ENCODE peak calls at places on chromosomes 2 and 18, in ten cellular contexts. Z, H, Q, T, D, M, G, W, C and A are unnamed samples.

GRCh38 chr2:107362973-107363372 is 463.7 kb upstream of the RGPD4 start:
- DNase-seq in Z (no peak), H (no peak), Q (no peak), T (no peak), D (no peak), M (no peak), G (no peak), W (no peak), C (no peak), A (no peak)

GRCh38 chr2:75605770-75606535 is 40.6 kb upstream of the MRPL19 start:
- DNase-seq in Z (no peak), H (no peak), Q (no peak), T (no peak), D (no peak), M (no peak), G (no peak), W (peak; percentile 47), C (peak; percentile 57), A (no peak)

GRCh38 chr18:14221689-14222088 is 89.5 kb upstream of the ZNF519 start:
- DNase-seq in Z (no peak), H (no peak), Q (no peak), T (no peak), D (no peak), M (no peak), G (no peak), W (no peak), C (no peak), A (peak; percentile 56)

GRCh38 chr18:27184115-27185024 is 738 bp downstream of the CHST9 start:
- DNase-seq in Z (no peak), H (no peak), Q (no peak), T (no peak), D (no peak), M (no peak), G (no peak), W (peak; percentile 49), C (peak; percentile 83), A (no peak)

GRCh38 chr2:39377226-39377939 is 59.7 kb downstream of the MAP4K3 start:
- DNase-seq in Z (no peak), H (no peak), Q (no peak), T (no peak), D (no peak), M (no peak), G (peak; percentile 44), W (no peak), C (no peak), A (no peak)

GRCh38 chr2:162029287-162029901 is 44.6 kb downstream of the DPP4 start:
- DNase-seq in Z (peak; percentile 16), H (no peak), Q (peak; percentile 50), T (no peak), D (peak; percentile 84), M (no peak), G (no peak), W (no peak), C (no peak), A (peak; percentile 75)

GRCh38 chr18:9535430-9535972 is 60.2 kb downstream of the RALBP1 start:
- DNase-seq in Z (peak; percentile 37), H (no peak), Q (no peak), T (peak; percentile 68), D (peak; percentile 70), M (no peak), G (no peak), W (peak; percentile 7), C (no peak), A (peak; percentile 10)

GRCh38 chr18:40957533-40958070 is 997.4 kb upstream of the PIK3C3 start:
- DNase-seq in Z (no peak), H (no peak), Q (no peak), T (no peak), D (no peak), M (no peak), G (peak; percentile 40), W (peak; percentile 9), C (no peak), A (no peak)

GRCh38 chr18:62400916-62401315 is 75.8 kb downstream of the TNFRSF11A start:
- DNase-seq in Z (no peak), H (no peak), Q (no peak), T (no peak), D (no peak), M (no peak), G (no peak), W (no peak), C (no peak), A (no peak)
- H3K27ac ChIP-seq in Z (no peak overlapping the region), H (no peak overlapping the region), Q (no peak overlapping the region), T (no peak overlapping the region), D (no peak overlapping the region), M (no peak overlapping the region), G (no peak overlapping the region), W (no peak overlapping the region), C (no peak overlapping the region), A (no peak overlapping the region)

GRCh38 chr2:37688771-37689468 is 17.5 kb upstream of the CDC42EP3 start:
- DNase-seq in Z (peak; percentile 56), H (no peak), Q (no peak), T (peak; percentile 30), D (no peak), M (no peak), G (no peak), W (no peak), C (peak; percentile 80), A (no peak)
- H3K27ac ChIP-seq in Z (peak overlapping the region; percentile 83), H (peak overlapping the region; percentile 27), Q (peak overlapping the region; percentile 17), T (no peak overlapping the region), D (no peak overlapping the region), M (no peak overlapping the region), G (no peak overlapping the region), W (no peak overlapping the region), C (no peak overlapping the region), A (no peak overlapping the region)

GRCh38 chr2:237424544-237424943 is 10.6 kb upstream of the COL6A3 start:
- DNase-seq in Z (no peak), H (no peak), Q (no peak), T (no peak), D (no peak), M (no peak), G (peak; percentile 12), W (no peak), C (no peak), A (no peak)

GRCh38 chr2:237418300-237418699 is 4.3 kb upstream of the COL6A3 start:
- DNase-seq in Z (no peak), H (no peak), Q (no peak), T (no peak), D (no peak), M (no peak), G (no peak), W (no peak), C (no peak), A (no peak)

GRCh38 chr2:237422309-237422708 is 8.3 kb upstream of the COL6A3 start:
- DNase-seq in Z (no peak), H (no peak), Q (no peak), T (no peak), D (no peak), M (no peak), G (peak; percentile 11), W (no peak), C (no peak), A (no peak)

GRCh38 chr2:237423891-237424290 is 9.9 kb upstream of the COL6A3 start:
- DNase-seq in Z (no peak), H (no peak), Q (no peak), T (no peak), D (no peak), M (no peak), G (no peak), W (no peak), C (no peak), A (no peak)

GRCh38 chr2:237421542-237422047 is 7.6 kb upstream of the COL6A3 start:
- DNase-seq in Z (peak; percentile 89), H (peak; percentile 72), Q (peak; percentile 80), T (peak; percentile 68), D (peak; percentile 66), M (peak; percentile 83), G (peak; percentile 84), W (peak; percentile 84), C (peak; percentile 95), A (peak; percentile 88)
- H3K27ac ChIP-seq in Z (peak overlapping the region; percentile 85), H (peak overlapping the region; percentile 68), Q (peak overlapping the region; percentile 57), T (no peak overlapping the region), D (no peak overlapping the region), M (no peak overlapping the region), G (no peak overlapping the region), W (no peak overlapping the region), C (no peak overlapping the region), A (no peak overlapping the region)

DNA sequence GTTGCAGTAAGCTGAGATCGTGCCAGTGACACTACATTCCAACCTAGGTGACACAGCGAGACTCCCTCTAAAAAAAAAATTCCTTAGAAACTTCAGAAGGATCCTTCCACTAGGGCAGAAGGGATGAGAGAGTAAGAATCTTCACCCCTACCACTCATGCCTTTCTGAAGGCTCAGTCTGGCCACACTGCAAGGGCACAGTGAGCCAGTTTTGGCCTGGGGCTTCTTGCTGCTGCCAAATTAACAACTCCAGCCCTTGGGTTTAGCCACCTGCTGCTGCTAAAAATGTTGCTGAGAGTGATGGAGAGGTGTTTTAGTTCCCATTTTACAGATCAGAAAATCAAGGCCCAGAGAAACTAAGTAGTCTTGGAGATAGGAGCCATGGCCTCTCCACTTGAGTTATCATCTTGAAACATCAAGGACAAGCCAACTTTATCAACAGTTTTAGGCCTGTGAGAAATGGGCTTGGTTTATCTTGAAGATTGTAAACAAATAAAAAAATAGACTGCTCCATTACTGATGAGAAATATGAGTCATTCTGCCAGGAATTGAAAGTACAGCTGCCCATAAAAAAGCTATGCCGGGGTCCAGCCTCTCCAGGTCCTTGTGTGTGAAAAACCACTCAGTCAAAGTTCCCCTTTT is 31.9 kb upstream of the CASP8 start:
- DNase-seq in Z (no peak), H (no peak), Q (no peak), T (no peak), D (no peak), M (no peak), G (no peak), W (no peak), C (peak; percentile 12), A (no peak)
- H3K27ac ChIP-seq in Z (no peak overlapping the region), H (no peak overlapping the region), Q (peak overlapping the region; percentile 72), T (no peak overlapping the region), D (no peak overlapping the region), M (no peak overlapping the region), G (no peak overlapping the region), W (no peak overlapping the region), C (no peak overlapping the region), A (no peak overlapping the region)

GRCh38 chr2:46471705-46472104 is 7.7 kb upstream of the TMEM247 start:
- DNase-seq in Z (no peak), H (no peak), Q (no peak), T (no peak), D (no peak), M (no peak), G (no peak), W (no peak), C (no peak), A (no peak)

GRCh38 chr2:46471002-46471583 is 8.3 kb upstream of the TMEM247 start:
- DNase-seq in Z (no peak), H (no peak), Q (no peak), T (no peak), D (no peak), M (no peak), G (no peak), W (no peak), C (no peak), A (no peak)

GRCh38 chr2:46470114-46470628 is 9.2 kb upstream of the TMEM247 start:
- DNase-seq in Z (no peak), H (no peak), Q (no peak), T (no peak), D (no peak), M (no peak), G (no peak), W (no peak), C (peak; percentile 28), A (no peak)

DNA sequence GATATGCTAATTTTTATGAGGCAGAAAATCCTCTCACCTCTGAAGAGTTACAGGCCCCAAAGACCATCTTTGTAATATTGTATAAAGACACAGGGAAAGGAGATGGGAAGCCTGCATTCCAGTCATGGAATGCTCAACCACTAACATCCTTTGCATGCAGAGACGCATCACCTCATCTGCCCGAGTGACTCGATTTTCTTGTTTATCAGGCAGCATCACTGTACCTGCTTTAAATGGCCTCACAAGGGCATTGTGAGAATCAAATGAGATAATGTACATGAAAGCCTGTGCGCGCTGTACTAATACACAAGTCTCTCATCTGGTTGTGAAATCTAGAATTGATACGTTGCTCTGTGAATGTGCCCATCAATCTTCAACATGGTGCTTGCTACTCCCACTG is 10.2 kb upstream of the TMEM247 start:
- DNase-seq in Z (no peak), H (no peak), Q (no peak), T (no peak), D (no peak), M (no peak), G (no peak), W (no peak), C (peak; percentile 19), A (no peak)
- H3K27ac ChIP-seq in Z (no peak overlapping the region), H (peak overlapping the region; percentile 37), Q (no peak overlapping the region), T (no peak overlapping the region), D (no peak overlapping the region), M (no peak overlapping the region), G (no peak overlapping the region), W (no peak overlapping the region), C (no peak overlapping the region), A (no peak overlapping the region)